ENCODE peak calls at places on chromosomes 16 and 17, in six cellular contexts. One of them, this sample, is unnamed.

GRCh38 chr16:79777679-79778078 is 177.1 kb upstream of the MAF start:
- DNase-seq in mesendoderm: no peak
- DNase-seq in IMR-90: no peak
- DNase-seq in H9: no peak
- DNase-seq in H1: no peak
- DNase-seq in mesenchymal stem cell: no peak
- DNase-seq in this sample: no peak

GRCh38 chr16:50313596-50314483 is 47.5 kb downstream of the ADCY7 start:
- DNase-seq in mesendoderm: peak
- DNase-seq in IMR-90: peak
- DNase-seq in H9: peak
- DNase-seq in H1: no peak
- DNase-seq in mesenchymal stem cell: no peak
- DNase-seq in this sample: no peak

GRCh38 chr17:1455291-1455747 is 713 bp downstream of the CRK start:
- DNase-seq in mesendoderm: peak
- DNase-seq in IMR-90: peak
- DNase-seq in H9: peak
- DNase-seq in H1: no peak
- DNase-seq in mesenchymal stem cell: peak
- DNase-seq in this sample: peak

GRCh38 chr17:36136031-36136430 is 32.4 kb downstream of the CCL4 start:
- DNase-seq in mesendoderm: no peak
- DNase-seq in IMR-90: no peak
- DNase-seq in H9: no peak
- DNase-seq in H1: no peak
- DNase-seq in mesenchymal stem cell: no peak
- DNase-seq in this sample: no peak

GRCh38 chr17:19364699-19365498 is 2.4 kb upstream of the B9D1 start:
- DNase-seq in mesendoderm: no peak
- DNase-seq in IMR-90: no peak
- DNase-seq in H9: no peak
- DNase-seq in H1: no peak
- DNase-seq in mesenchymal stem cell: no peak
- DNase-seq in this sample: no peak

GRCh38 chr16:9370071-9370491 is 278.6 kb downstream of the HAPSTR1 start:
- DNase-seq in mesendoderm: peak
- DNase-seq in IMR-90: no peak
- DNase-seq in H9: no peak
- DNase-seq in H1: no peak
- DNase-seq in mesenchymal stem cell: no peak
- DNase-seq in this sample: no peak

GRCh38 chr17:83187782-83188311 is 108.4 kb downstream of the METRNL start:
- DNase-seq in mesendoderm: no peak
- DNase-seq in IMR-90: no peak
- DNase-seq in H9: peak
- DNase-seq in H1: no peak
- DNase-seq in mesenchymal stem cell: no peak
- DNase-seq in this sample: no peak

GRCh38 chr17:18185832-18186231 is 2.2 kb downstream of the ALKBH5 start:
- DNase-seq in mesendoderm: no peak
- DNase-seq in IMR-90: peak
- DNase-seq in H9: no peak
- DNase-seq in H1: no peak
- DNase-seq in mesenchymal stem cell: peak
- DNase-seq in this sample: no peak

GRCh38 chr17:74566132-74566753 is 1.1 kb downstream of the CD300H start:
- DNase-seq in mesendoderm: peak
- DNase-seq in IMR-90: no peak
- DNase-seq in H9: peak
- DNase-seq in H1: peak
- DNase-seq in mesenchymal stem cell: no peak
- DNase-seq in this sample: peak

GRCh38 chr17:59373879-59374495 is 42.5 kb downstream of the YPEL2 start:
- DNase-seq in mesendoderm: no peak
- DNase-seq in IMR-90: peak
- DNase-seq in H9: no peak
- DNase-seq in H1: no peak
- DNase-seq in mesenchymal stem cell: peak
- DNase-seq in this sample: no peak

GRCh38 chr16:49019826-49020401 is 261.7 kb downstream of the CBLN1 start:
- DNase-seq in mesendoderm: no peak
- DNase-seq in IMR-90: no peak
- DNase-seq in H9: no peak
- DNase-seq in H1: no peak
- DNase-seq in mesenchymal stem cell: no peak
- DNase-seq in this sample: no peak

GRCh38 chr16:86507173-86508027 is 2.9 kb upstream of the FOXF1 start:
- DNase-seq in mesendoderm: peak
- DNase-seq in IMR-90: peak
- DNase-seq in H9: no peak
- DNase-seq in H1: no peak
- DNase-seq in mesenchymal stem cell: peak
- DNase-seq in this sample: peak

GRCh38 chr16:49899991-49900690 is 44.2 kb upstream of the ZNF423 start:
- DNase-seq in mesendoderm: no peak
- DNase-seq in IMR-90: no peak
- DNase-seq in H9: no peak
- DNase-seq in H1: no peak
- DNase-seq in mesenchymal stem cell: no peak
- DNase-seq in this sample: no peak

GRCh38 chr17:37410357-37410756 is 3.7 kb downstream of the TADA2A start:
- DNase-seq in mesendoderm: no peak
- DNase-seq in IMR-90: peak
- DNase-seq in H9: no peak
- DNase-seq in H1: no peak
- DNase-seq in mesenchymal stem cell: no peak
- DNase-seq in this sample: no peak

GRCh38 chr17:37405955-37406634 is 541 bp downstream of the ACACA start:
- DNase-seq in mesendoderm: peak
- DNase-seq in IMR-90: no peak
- DNase-seq in H9: no peak
- DNase-seq in H1: no peak
- DNase-seq in mesenchymal stem cell: no peak
- DNase-seq in this sample: no peak

DNA sequence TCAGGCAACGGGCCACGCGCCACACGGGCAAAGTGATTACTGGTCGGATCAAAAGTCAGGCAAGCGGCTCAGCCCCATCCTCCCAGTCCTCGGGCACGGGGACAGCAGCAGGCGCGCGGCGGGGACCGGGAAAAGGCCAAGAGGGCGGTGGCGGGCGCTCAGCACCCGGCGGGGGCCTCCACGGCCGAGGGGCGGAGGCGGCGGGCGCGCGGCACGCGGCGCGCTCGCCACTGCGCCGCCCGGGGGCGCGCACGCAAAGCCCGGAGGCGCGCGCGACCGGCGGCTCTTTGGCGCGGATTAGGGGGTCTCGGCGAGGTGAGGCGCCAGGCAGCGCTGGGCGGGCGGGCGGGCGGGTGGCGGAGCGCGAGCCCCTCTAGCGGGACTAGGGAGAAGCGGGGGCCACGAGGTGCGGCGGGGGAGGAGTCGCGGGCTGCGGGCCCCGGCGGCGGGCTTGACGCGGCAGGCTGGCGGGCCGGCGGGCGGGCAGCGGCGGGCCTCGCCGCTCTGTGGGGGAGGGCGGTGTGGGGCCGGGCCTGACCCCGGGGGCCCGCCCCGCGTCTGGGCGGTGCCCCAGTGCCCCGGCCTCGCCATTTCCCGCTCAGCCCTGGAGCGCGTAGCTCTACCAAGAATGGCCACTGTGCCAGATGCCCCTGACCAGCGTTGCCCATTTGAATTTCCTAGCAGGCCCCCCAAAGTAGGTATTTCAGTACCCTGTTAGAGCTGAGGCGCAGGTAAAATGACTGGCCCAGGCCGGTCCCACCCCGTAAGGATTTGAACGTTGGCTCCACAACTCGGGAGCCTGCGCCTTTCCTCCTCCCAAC is at the start of the genes ACACA and TADA2A:
- DNase-seq in mesendoderm: peak
- DNase-seq in IMR-90: peak
- DNase-seq in H9: peak
- DNase-seq in H1: peak
- DNase-seq in mesenchymal stem cell: peak
- DNase-seq in this sample: peak
- H3K4ac ChIP-seq in mesendoderm: peak
- H3K4ac ChIP-seq in IMR-90: peak
- H3K4ac ChIP-seq in H9: no peak
- H3K4ac ChIP-seq in H1: peak
- H3K4ac ChIP-seq in mesenchymal stem cell: peak
- H3K4ac ChIP-seq in this sample: no peak

DNA sequence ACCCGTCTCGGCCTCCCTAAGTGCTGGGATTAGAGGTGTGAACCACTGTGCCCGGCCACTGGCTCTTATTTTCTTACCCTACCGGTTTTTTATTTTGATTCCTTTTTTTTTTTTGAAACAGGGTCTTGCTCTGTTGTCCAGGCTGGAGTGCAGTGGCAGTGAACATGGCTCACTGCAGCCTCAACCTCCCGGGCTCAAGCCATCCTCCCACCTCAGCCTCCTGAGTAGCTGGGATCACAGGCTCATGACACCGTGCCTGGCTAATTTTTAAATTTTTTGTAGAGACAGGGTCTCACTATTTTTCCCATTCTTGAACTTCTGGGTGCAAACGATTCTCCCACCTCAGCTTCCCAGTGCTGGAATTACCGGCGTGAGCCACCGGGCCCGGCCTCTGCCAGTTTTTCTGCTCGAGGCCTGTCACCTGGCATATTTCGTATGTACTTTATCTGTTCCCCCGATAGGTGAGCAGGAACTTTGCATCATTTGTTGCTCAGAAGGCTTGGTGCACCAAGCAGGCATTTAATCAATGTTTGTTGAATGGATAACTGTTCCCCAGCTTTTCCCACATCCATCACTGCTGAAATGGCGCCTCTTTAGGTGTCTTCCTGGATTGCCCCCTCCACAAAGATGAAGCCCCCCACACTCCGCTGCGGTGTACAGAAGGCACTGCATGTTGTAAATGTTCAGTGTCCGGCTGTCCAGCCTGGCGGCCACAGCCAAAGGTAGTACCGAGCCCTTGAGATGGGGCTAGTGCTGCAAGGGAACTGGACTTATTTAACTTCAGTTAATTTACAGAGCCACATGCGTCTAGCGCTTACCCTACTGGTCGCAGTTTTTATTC is 858 bp upstream of the TELO2 start:
- DNase-seq in mesendoderm: no peak
- DNase-seq in IMR-90: no peak
- DNase-seq in H9: no peak
- DNase-seq in H1: no peak
- DNase-seq in mesenchymal stem cell: no peak
- DNase-seq in this sample: no peak
- H3K4ac ChIP-seq in mesendoderm: peak
- H3K4ac ChIP-seq in IMR-90: peak
- H3K4ac ChIP-seq in H9: no peak
- H3K4ac ChIP-seq in H1: no peak
- H3K4ac ChIP-seq in mesenchymal stem cell: peak
- H3K4ac ChIP-seq in this sample: no peak

GRCh38 chr16:22352119-22352518 is 22.3 kb downstream of the CDR2 start:
- DNase-seq in mesendoderm: no peak
- DNase-seq in IMR-90: no peak
- DNase-seq in H9: no peak
- DNase-seq in H1: no peak
- DNase-seq in mesenchymal stem cell: no peak
- DNase-seq in this sample: no peak

GRCh38 chr16:22355487-22355908 is 18.9 kb downstream of the CDR2 start:
- DNase-seq in mesendoderm: no peak
- DNase-seq in IMR-90: no peak
- DNase-seq in H9: no peak
- DNase-seq in H1: no peak
- DNase-seq in mesenchymal stem cell: no peak
- DNase-seq in this sample: no peak

GRCh38 chr16:22353188-22353919 is 21.1 kb downstream of the CDR2 start:
- DNase-seq in mesendoderm: peak
- DNase-seq in IMR-90: peak
- DNase-seq in H9: no peak
- DNase-seq in H1: peak
- DNase-seq in mesenchymal stem cell: peak
- DNase-seq in this sample: no peak

GRCh38 chr16:22353933-22354541 is 20.4 kb downstream of the CDR2 start:
- DNase-seq in mesendoderm: no peak
- DNase-seq in IMR-90: no peak
- DNase-seq in H9: no peak
- DNase-seq in H1: no peak
- DNase-seq in mesenchymal stem cell: no peak
- DNase-seq in this sample: no peak

GRCh38 chr16:22352726-22353125 is 21.7 kb downstream of the CDR2 start:
- DNase-seq in mesendoderm: peak
- DNase-seq in IMR-90: no peak
- DNase-seq in H9: no peak
- DNase-seq in H1: no peak
- DNase-seq in mesenchymal stem cell: no peak
- DNase-seq in this sample: no peak
- H3K4ac ChIP-seq in mesendoderm: no peak
- H3K4ac ChIP-seq in IMR-90: peak
- H3K4ac ChIP-seq in H9: no peak
- H3K4ac ChIP-seq in H1: no peak
- H3K4ac ChIP-seq in mesenchymal stem cell: no peak
- H3K4ac ChIP-seq in this sample: no peak

DNA sequence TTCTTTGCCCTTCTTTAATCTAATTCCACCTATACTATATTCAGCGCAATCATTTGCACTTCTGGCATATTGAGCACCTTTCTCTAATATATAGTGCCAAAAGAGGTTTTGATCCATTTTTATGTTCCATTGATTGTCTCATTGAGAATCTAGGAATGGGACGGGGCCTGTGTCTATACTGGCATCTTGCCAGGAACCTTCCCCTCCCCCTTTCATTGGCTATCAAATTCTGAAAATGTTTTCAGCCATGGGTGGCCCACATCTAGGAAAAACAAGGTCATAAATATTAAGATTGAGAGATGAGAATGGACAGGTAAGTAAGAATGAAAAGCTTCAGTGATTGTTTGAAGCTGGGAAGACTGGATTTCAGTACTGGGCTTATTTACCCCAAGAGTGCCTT is 159.9 kb downstream of the FTO start:
- DNase-seq in mesendoderm: no peak
- DNase-seq in IMR-90: no peak
- DNase-seq in H9: no peak
- DNase-seq in H1: no peak
- DNase-seq in mesenchymal stem cell: no peak
- DNase-seq in this sample: no peak
- H3K4ac ChIP-seq in mesendoderm: no peak
- H3K4ac ChIP-seq in IMR-90: no peak
- H3K4ac ChIP-seq in H9: no peak
- H3K4ac ChIP-seq in H1: no peak
- H3K4ac ChIP-seq in mesenchymal stem cell: no peak
- H3K4ac ChIP-seq in this sample: no peak

GRCh38 chr17:40555296-40556190 is 9.7 kb downstream of the CCR7 start:
- DNase-seq in mesendoderm: no peak
- DNase-seq in IMR-90: no peak
- DNase-seq in H9: no peak
- DNase-seq in H1: no peak
- DNase-seq in mesenchymal stem cell: no peak
- DNase-seq in this sample: no peak
- H3K4ac ChIP-seq in mesendoderm: no peak
- H3K4ac ChIP-seq in IMR-90: peak
- H3K4ac ChIP-seq in H9: no peak
- H3K4ac ChIP-seq in H1: no peak
- H3K4ac ChIP-seq in mesenchymal stem cell: peak
- H3K4ac ChIP-seq in this sample: no peak

DNA sequence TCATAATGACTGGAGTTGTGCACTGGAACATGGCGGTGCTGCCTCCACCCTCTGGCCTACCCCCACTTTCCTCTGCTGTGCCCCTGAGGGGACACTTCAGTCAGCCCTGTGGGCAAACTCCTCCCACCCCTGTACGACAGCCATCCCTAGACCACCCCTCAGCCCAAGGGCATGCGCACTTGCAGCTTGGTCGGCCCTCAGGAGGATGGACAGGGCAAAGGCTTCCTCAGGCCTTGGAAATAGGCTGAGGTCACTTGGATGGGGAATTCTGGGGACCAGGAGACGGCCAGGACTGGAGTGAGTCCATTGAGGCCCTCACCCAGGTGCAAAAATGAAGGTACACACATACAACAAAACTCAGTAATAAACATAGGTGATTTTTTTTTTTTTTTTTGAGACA is 41.0 kb downstream of the FZD2 start:
- DNase-seq in mesendoderm: no peak
- DNase-seq in IMR-90: no peak
- DNase-seq in H9: peak
- DNase-seq in H1: no peak
- DNase-seq in mesenchymal stem cell: no peak
- DNase-seq in this sample: no peak
- H3K4ac ChIP-seq in mesendoderm: no peak
- H3K4ac ChIP-seq in IMR-90: no peak
- H3K4ac ChIP-seq in H9: no peak
- H3K4ac ChIP-seq in H1: no peak
- H3K4ac ChIP-seq in mesenchymal stem cell: no peak
- H3K4ac ChIP-seq in this sample: no peak